ENCODE peak calls at places on chromosomes 3 and 15, in ten cellular contexts. I, U, Y, H, E, B, T, L, Q and K are unnamed samples.

GRCh38 chr15:79283252-79284048 is 928 bp downstream of the ANKRD34C start:
- DNase-seq in Q (no peak), U (peak), Y (peak), L (peak), E (peak), H (peak), T (no peak), I (peak), B (no peak), K (no peak)

GRCh38 chr15:57735891-57736290 is 29.4 kb downstream of the POLR2M start:
- DNase-seq in I (no peak), H (no peak), B (no peak), L (no peak), T (no peak), U (no peak), Q (no peak), E (no peak), Y (no peak), K (no peak)

GRCh38 chr15:91100561-91101355 is 701 bp downstream of the SV2B start:
- DNase-seq in H (no peak), I (no peak), U (peak), B (no peak), T (no peak), Y (no peak), E (no peak), Q (no peak), L (peak), K (no peak)

GRCh38 chr3:164451083-164451910 is 627.0 kb downstream of the SI start:
- DNase-seq in T (no peak), Q (no peak), U (no peak), Y (no peak), B (peak), E (no peak), H (no peak), I (no peak), L (peak), K (no peak)

GRCh38 chr3:45145223-45145622 is 955 bp downstream of the CDCP1 start:
- DNase-seq in T (no peak), I (no peak), E (no peak), L (no peak), Q (no peak), Y (peak), U (no peak), H (no peak), B (no peak), K (no peak)

GRCh38 chr15:74403981-74404563 is 29.7 kb downstream of the SEMA7A start:
- DNase-seq in E (no peak), I (peak), H (no peak), Y (no peak), B (no peak), U (peak), Q (no peak), T (no peak), L (no peak), K (no peak)

GRCh38 chr3:56763233-56763632 is 38.5 kb downstream of the ARHGEF3 start:
- DNase-seq in B (no peak), T (no peak), L (no peak), U (no peak), Y (no peak), Q (no peak), E (no peak), I (no peak), H (no peak), K (no peak)

GRCh38 chr3:150135321-150135721 is 164.6 kb upstream of the PFN2 start:
- DNase-seq in E (no peak), U (no peak), L (peak), B (no peak), Q (peak), T (no peak), I (no peak), Y (no peak), H (no peak), K (no peak)

GRCh38 chr3:4826237-4827100 is 152.8 kb upstream of the BHLHE40 start:
- DNase-seq in I (no peak), Q (no peak), B (peak), T (peak), U (no peak), H (no peak), L (peak), Y (peak), E (peak), K (no peak)

GRCh38 chr3:10343526-10343925 is 22.6 kb upstream of the SEC13 start:
- DNase-seq in T (no peak), H (no peak), L (no peak), B (no peak), Q (no peak), I (no peak), E (no peak), Y (no peak), U (no peak), K (no peak)

GRCh38 chr3:49673131-49673714 is 928 bp upstream of the APEH start:
- DNase-seq in Q (no peak), H (no peak), L (no peak), E (no peak), Y (no peak), B (no peak), I (no peak), T (no peak), U (no peak), K (no peak)

GRCh38 chr3:107660316-107660976 is 137.7 kb downstream of the BBX start:
- DNase-seq in L (peak), Q (peak), I (no peak), U (peak), B (no peak), H (no peak), T (no peak), E (no peak), Y (no peak), K (no peak)

GRCh38 chr15:34810455-34811146 is 15.3 kb upstream of the ACTC1 start:
- DNase-seq in H (no peak), Q (peak), Y (no peak), I (no peak), T (no peak), L (peak), U (peak), B (peak), E (no peak), K (no peak)

GRCh38 chr3:126932188-126932931 is 50.6 kb upstream of the PLXNA1 start:
- DNase-seq in Y (no peak), U (no peak), I (no peak), L (no peak), T (no peak), B (peak), H (no peak), E (no peak), Q (peak), K (no peak)

GRCh38 chr3:123076496-123077418 is 9.9 kb downstream of the PDIA5 start:
- DNase-seq in I (no peak), E (peak), U (no peak), Q (no peak), L (no peak), H (no peak), Y (no peak), T (no peak), B (peak), K (no peak)

GRCh38 chr3:10977864-10978510 is 14.6 kb upstream of the SLC6A1 start:
- DNase-seq in B (no peak), I (no peak), H (no peak), L (peak), T (no peak), Y (no peak), U (peak), E (no peak), Q (peak), K (no peak)

GRCh38 chr3:100169186-100169585 is 54.9 kb upstream of the FILIP1L start:
- DNase-seq in L (no peak), H (no peak), B (no peak), E (no peak), U (no peak), Q (no peak), Y (no peak), T (no peak), I (no peak), K (no peak)

GRCh38 chr15:94631608-94632007 is 400.2 kb downstream of the MCTP2 start:
- DNase-seq in Q (no peak), B (no peak), U (no peak), T (no peak), Y (no peak), L (no peak), H (no peak), E (no peak), I (no peak), K (no peak)

GRCh38 chr3:106457278-106458210 is 588.7 kb upstream of the CBLB start:
- DNase-seq in Y (no peak), U (peak), Q (peak), H (no peak), B (peak), E (no peak), T (no peak), L (peak), I (peak), K (no peak)

GRCh38 chr3:128634075-128634611 is 16.5 kb downstream of the RPN1 start:
- DNase-seq in Q (no peak), Y (no peak), E (no peak), H (no peak), T (no peak), I (no peak), U (no peak), L (no peak), B (no peak), K (no peak)

GRCh38 chr15:55741592-55742497 is 1.1 kb downstream of the PRTG start:
- DNase-seq in T (no peak), Q (no peak), B (no peak), I (peak), H (peak), L (no peak), U (peak), E (peak), Y (no peak), K (no peak)

GRCh38 chr15:96735621-96736020 is 405.1 kb downstream of the NR2F2 start:
- DNase-seq in I (no peak), B (no peak), U (no peak), Q (no peak), L (no peak), Y (no peak), H (no peak), E (no peak), T (no peak), K (no peak)

GRCh38 chr3:195226445-195226844 is 44.5 kb downstream of the XXYLT1 start:
- DNase-seq in H (no peak), I (no peak), E (no peak), L (no peak), Q (no peak), B (peak), U (no peak), T (no peak), Y (no peak), K (no peak)

GRCh38 chr3:10955694-10956453 is 36.7 kb upstream of the SLC6A1 start:
- DNase-seq in Y (no peak), B (no peak), L (no peak), E (no peak), U (no peak), Q (no peak), I (no peak), T (no peak), H (no peak), K (no peak)

GRCh38 chr15:74322558-74323180 is 44.8 kb downstream of the CYP11A1 start:
- DNase-seq in E (peak), H (peak), Q (peak), I (peak), B (peak), U (peak), T (peak), L (peak), Y (peak), K (no peak)

GRCh38 chr15:44666208-44667038 is 3.0 kb upstream of the SPG11 start:
- DNase-seq in E (no peak), T (no peak), Q (no peak), L (no peak), B (no peak), Y (no peak), I (peak), H (no peak), U (no peak), K (no peak)
- TF ChIP-seq CTCF in E (no peak), T (no peak), Q (no peak), L (no peak), B (no peak), Y (no peak), I (no peak), H (no peak), U (no peak), K (no peak)

GRCh38 chr3:134425943-134426342 is 51.7 kb upstream of the AMOTL2 start:
- DNase-seq in L (no peak), H (no peak), U (no peak), Q (no peak), E (no peak), B (no peak), I (no peak), T (no peak), Y (no peak), K (no peak)

GRCh38 chr3:134430174-134430573 is 55.6 kb downstream of the ANAPC13 start:
- DNase-seq in E (no peak), H (no peak), T (no peak), Q (no peak), B (no peak), L (no peak), Y (no peak), U (no peak), I (no peak), K (no peak)

GRCh38 chr3:134428396-134428795 is 54.1 kb upstream of the AMOTL2 start:
- DNase-seq in E (no peak), Y (no peak), Q (no peak), I (no peak), U (no peak), L (peak), H (no peak), T (no peak), B (no peak), K (no peak)

GRCh38 chr3:134426660-134427181 is 52.5 kb upstream of the AMOTL2 start:
- DNase-seq in I (no peak), L (peak), T (no peak), H (no peak), B (no peak), E (no peak), Q (peak), Y (no peak), U (peak), K (no peak)

GRCh38 chr3:134427400-134428111 is 53.3 kb upstream of the AMOTL2 start:
- DNase-seq in T (no peak), L (peak), Y (no peak), B (peak), Q (peak), H (no peak), I (no peak), E (peak), U (peak), K (no peak)
- TF ChIP-seq CTCF in T (no peak), L (peak), Y (no peak), B (no peak), Q (peak), H (no peak), I (no peak), E (no peak), U (no peak), K (no peak)

GRCh38 chr3:72892870-72893269 is 5.0 kb downstream of the GXYLT2 start:
- DNase-seq in Q (no peak), U (peak), B (no peak), H (no peak), E (no peak), T (no peak), I (no peak), Y (no peak), L (no peak), K (no peak)
- TF ChIP-seq CTCF in Q (peak), U (peak), B (no peak), H (no peak), E (no peak), T (no peak), I (peak), Y (no peak), L (peak), K (peak)

DNA sequence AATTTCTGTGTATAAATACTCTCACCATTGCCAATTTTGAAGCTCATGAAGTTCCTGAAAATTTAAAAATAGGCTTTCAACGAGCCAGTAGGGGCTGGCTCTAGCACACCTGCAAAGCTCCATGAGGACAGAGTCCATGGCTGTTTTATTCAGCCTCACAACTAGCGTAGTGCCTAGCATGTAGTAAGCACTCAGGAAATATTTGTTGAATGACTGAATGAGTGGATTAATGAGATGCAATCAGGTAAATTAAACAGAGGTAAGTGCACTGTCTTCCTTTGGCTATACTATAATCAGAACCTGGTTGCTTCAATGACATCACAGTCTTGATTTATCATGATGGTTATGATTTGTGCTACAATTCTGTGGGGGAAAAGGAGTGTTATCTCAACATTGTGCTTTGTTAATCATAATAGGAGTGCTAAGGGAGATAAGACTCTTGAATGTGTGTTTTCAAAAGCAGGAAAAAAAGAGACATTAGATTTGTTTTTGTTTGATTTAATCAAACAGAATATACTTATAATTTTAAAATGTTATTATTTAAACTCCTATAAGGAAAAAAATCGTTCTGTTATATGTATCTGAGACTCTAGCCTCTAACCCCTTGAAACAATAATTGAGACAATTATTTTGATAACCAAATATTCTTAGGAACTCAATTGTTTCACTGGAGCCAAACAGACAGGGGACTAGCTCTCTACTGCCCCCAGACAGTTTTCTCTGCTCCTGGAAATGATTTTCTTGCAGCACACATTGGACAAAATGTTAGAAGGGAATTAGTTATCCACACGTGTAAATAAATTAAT is 171.7 kb upstream of the ATP11B start:
- DNase-seq in U (no peak), E (peak), Q (no peak), I (no peak), B (no peak), L (no peak), T (no peak), H (no peak), Y (no peak), K (no peak)
- TF ChIP-seq CTCF in U (peak), E (peak), Q (peak), I (peak), B (no peak), L (peak), T (peak), H (no peak), Y (no peak), K (no peak)

GRCh38 chr3:26114851-26115250 is 325.0 kb downstream of the OXSM start:
- DNase-seq in Y (no peak), Q (no peak), H (no peak), B (no peak), T (no peak), E (no peak), L (no peak), U (no peak), I (no peak), K (no peak)

GRCh38 chr3:26118165-26118564 is 328.3 kb downstream of the OXSM start:
- DNase-seq in Q (no peak), Y (no peak), I (no peak), U (no peak), H (no peak), T (no peak), B (no peak), E (no peak), L (no peak), K (no peak)
- TF ChIP-seq CTCF in Q (no peak), Y (no peak), I (peak), U (no peak), H (no peak), T (peak), B (no peak), E (no peak), L (no peak), K (no peak)

GRCh38 chr3:14113964-14114667 is 10.6 kb downstream of the CHCHD4 start:
- DNase-seq in E (peak), Y (no peak), T (no peak), Q (no peak), B (no peak), U (no peak), L (no peak), H (no peak), I (no peak), K (no peak)
- TF ChIP-seq CTCF in E (peak), Y (no peak), T (peak), Q (peak), B (no peak), U (no peak), L (peak), H (no peak), I (no peak), K (no peak)

GRCh38 chr15:67906382-67906781 is 66.5 kb upstream of the RNU6-1 start:
- DNase-seq in Y (no peak), U (peak), B (no peak), L (no peak), Q (peak), I (no peak), E (no peak), H (no peak), T (no peak), K (no peak)
- TF ChIP-seq CTCF in Y (no peak), U (peak), B (no peak), L (peak), Q (peak), I (peak), E (no peak), H (no peak), T (no peak), K (no peak)